ENCODE peak calls at places on chromosome 22, in five cellular contexts. One of them, this sample, is unnamed.

GRCh38 chr22:23495614-23496444 is 84.3 kb downstream of the IGLL1 start:
- DNase-seq in ascending aorta: no peak
- DNase-seq in AG04450: no peak
- DNase-seq in tibial nerve: no peak
- DNase-seq in CD8-positive, alpha-beta T cell: no peak
- DNase-seq in this sample: no peak

GRCh38 chr22:44179196-44179988 is 1.3 kb upstream of the PARVG start:
- DNase-seq in ascending aorta: no peak
- DNase-seq in AG04450: no peak
- DNase-seq in tibial nerve: no peak
- DNase-seq in CD8-positive, alpha-beta T cell: no peak
- DNase-seq in this sample: no peak

GRCh38 chr22:25668437-25668836 is 73.6 kb upstream of the MYO18B start:
- DNase-seq in ascending aorta: no peak
- DNase-seq in AG04450: no peak
- DNase-seq in tibial nerve: peak; percentile 36
- DNase-seq in CD8-positive, alpha-beta T cell: no peak
- DNase-seq in this sample: peak; percentile 92

GRCh38 chr22:36455571-36456458 is 25.6 kb downstream of the TXN2 start:
- DNase-seq in ascending aorta: no peak
- DNase-seq in AG04450: no peak
- DNase-seq in tibial nerve: no peak
- DNase-seq in CD8-positive, alpha-beta T cell: no peak
- DNase-seq in this sample: no peak

GRCh38 chr22:36395061-36395849 is 7.5 kb upstream of the MYH9 start:
- DNase-seq in ascending aorta: no peak
- DNase-seq in AG04450: no peak
- DNase-seq in tibial nerve: no peak
- DNase-seq in CD8-positive, alpha-beta T cell: no peak
- DNase-seq in this sample: no peak

GRCh38 chr22:23533328-23533762 is 46.7 kb downstream of the IGLL1 start:
- DNase-seq in ascending aorta: no peak
- DNase-seq in AG04450: no peak
- DNase-seq in tibial nerve: no peak
- DNase-seq in CD8-positive, alpha-beta T cell: no peak
- DNase-seq in this sample: peak; percentile 61

GRCh38 chr22:25896098-25896497 is 154.1 kb downstream of the MYO18B start:
- DNase-seq in ascending aorta: no peak
- DNase-seq in AG04450: no peak
- DNase-seq in tibial nerve: no peak
- DNase-seq in CD8-positive, alpha-beta T cell: no peak
- DNase-seq in this sample: no peak

GRCh38 chr22:24367841-24368240 is 59.6 kb upstream of the ADORA2A start:
- DNase-seq in ascending aorta: no peak
- DNase-seq in AG04450: no peak
- DNase-seq in tibial nerve: no peak
- DNase-seq in CD8-positive, alpha-beta T cell: no peak
- DNase-seq in this sample: peak; percentile 67

DNA sequence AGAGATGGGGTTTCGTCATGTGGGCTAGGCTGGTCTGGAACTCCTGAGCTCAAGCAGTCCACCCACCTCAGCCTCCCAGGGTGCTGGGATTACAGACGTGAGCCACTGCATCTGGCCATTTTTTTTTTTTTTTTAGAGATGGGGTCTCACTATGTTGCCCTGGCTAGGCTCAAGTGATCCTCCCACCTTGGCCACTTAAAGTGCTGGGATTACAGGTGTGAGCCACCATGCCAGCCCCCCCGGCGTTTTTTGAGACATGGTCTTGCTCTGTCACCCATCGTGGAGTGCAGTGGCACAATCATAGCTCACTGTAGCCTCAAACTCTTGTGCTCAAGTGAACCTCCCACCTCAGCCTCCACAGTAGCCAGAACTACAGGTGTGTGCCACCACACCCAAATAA is 16.5 kb downstream of the RHBDD3 start:
- DNase-seq in ascending aorta: peak; percentile 27
- DNase-seq in AG04450: no peak
- DNase-seq in tibial nerve: no peak
- DNase-seq in CD8-positive, alpha-beta T cell: no peak
- DNase-seq in this sample: no peak
- TF ChIP-seq CTCF in ascending aorta: no peak
- TF ChIP-seq CTCF in AG04450: no peak
- TF ChIP-seq CTCF in tibial nerve: no peak
- TF ChIP-seq CTCF in CD8-positive, alpha-beta T cell: no peak
- TF ChIP-seq CTCF in this sample: no peak

GRCh38 chr22:11628651-11629511 is 3899.1 kb upstream of the OR11H1 start:
- DNase-seq in ascending aorta: no peak
- DNase-seq in AG04450: no peak
- DNase-seq in tibial nerve: no peak
- DNase-seq in CD8-positive, alpha-beta T cell: no peak
- DNase-seq in this sample: no peak
- H3K9me3 ChIP-seq in ascending aorta: peaks cover 42% of the 10 kb centered on the region
- H3K9me3 ChIP-seq in AG04450: peaks cover 57% of the 10 kb centered on the region
- H3K9me3 ChIP-seq in tibial nerve: peaks cover 21% of the 10 kb centered on the region
- H3K9me3 ChIP-seq in CD8-positive, alpha-beta T cell: peaks cover 6% of the 10 kb centered on the region
- H3K9me3 ChIP-seq in this sample: peaks cover 17% of the 10 kb centered on the region

GRCh38 chr22:50247748-50248147 is 2.9 kb upstream of the TUBGCP6 start:
- DNase-seq in ascending aorta: no peak
- DNase-seq in AG04450: no peak
- DNase-seq in tibial nerve: no peak
- DNase-seq in CD8-positive, alpha-beta T cell: peak; percentile 52
- DNase-seq in this sample: no peak

GRCh38 chr22:50244420-50245213 is at the start of gene TUBGCP6:
- DNase-seq in ascending aorta: peak; percentile 98
- DNase-seq in AG04450: peak; percentile 59
- DNase-seq in tibial nerve: peak; percentile 91
- DNase-seq in CD8-positive, alpha-beta T cell: peak; percentile 90
- DNase-seq in this sample: peak; percentile 97

GRCh38 chr22:50245214-50246072 is 620 bp upstream of the TUBGCP6 start:
- DNase-seq in ascending aorta: no peak
- DNase-seq in AG04450: no peak
- DNase-seq in tibial nerve: no peak
- DNase-seq in CD8-positive, alpha-beta T cell: no peak
- DNase-seq in this sample: no peak

GRCh38 chr22:50248192-50249084 is 2.6 kb downstream of the HDAC10 start:
- DNase-seq in ascending aorta: no peak
- DNase-seq in AG04450: no peak
- DNase-seq in tibial nerve: no peak
- DNase-seq in CD8-positive, alpha-beta T cell: no peak
- DNase-seq in this sample: no peak

GRCh38 chr22:50246242-50247175 is 1.7 kb upstream of the TUBGCP6 start:
- DNase-seq in ascending aorta: no peak
- DNase-seq in AG04450: no peak
- DNase-seq in tibial nerve: no peak
- DNase-seq in CD8-positive, alpha-beta T cell: no peak
- DNase-seq in this sample: no peak
- H3K4me3 ChIP-seq in ascending aorta: peak overlapping the region; percentile 91
- H3K4me3 ChIP-seq in AG04450: peak overlapping the region; percentile 4
- H3K4me3 ChIP-seq in tibial nerve: no peak overlapping the region
- H3K4me3 ChIP-seq in CD8-positive, alpha-beta T cell: no peak overlapping the region
- H3K4me3 ChIP-seq in this sample: no peak overlapping the region

GRCh38 chr22:45644714-45645113 is 26.9 kb upstream of the ATXN10 start:
- DNase-seq in ascending aorta: no peak
- DNase-seq in AG04450: no peak
- DNase-seq in tibial nerve: no peak
- DNase-seq in CD8-positive, alpha-beta T cell: no peak
- DNase-seq in this sample: no peak

GRCh38 chr22:45640941-45641621 is 30.6 kb upstream of the ATXN10 start:
- DNase-seq in ascending aorta: no peak
- DNase-seq in AG04450: no peak
- DNase-seq in tibial nerve: no peak
- DNase-seq in CD8-positive, alpha-beta T cell: no peak
- DNase-seq in this sample: no peak

GRCh38 chr22:45640291-45640940 is 31.2 kb upstream of the ATXN10 start:
- DNase-seq in ascending aorta: no peak
- DNase-seq in AG04450: no peak
- DNase-seq in tibial nerve: no peak
- DNase-seq in CD8-positive, alpha-beta T cell: no peak
- DNase-seq in this sample: no peak

GRCh38 chr22:45645150-45645525 is 26.5 kb upstream of the ATXN10 start:
- DNase-seq in ascending aorta: no peak
- DNase-seq in AG04450: no peak
- DNase-seq in tibial nerve: no peak
- DNase-seq in CD8-positive, alpha-beta T cell: no peak
- DNase-seq in this sample: no peak

GRCh38 chr22:45642966-45643365 is 28.7 kb upstream of the ATXN10 start:
- DNase-seq in ascending aorta: no peak
- DNase-seq in AG04450: no peak
- DNase-seq in tibial nerve: no peak
- DNase-seq in CD8-positive, alpha-beta T cell: no peak
- DNase-seq in this sample: no peak
- TF ChIP-seq CTCF in ascending aorta: no peak
- TF ChIP-seq CTCF in AG04450: no peak
- TF ChIP-seq CTCF in tibial nerve: no peak
- TF ChIP-seq CTCF in CD8-positive, alpha-beta T cell: no peak
- TF ChIP-seq CTCF in this sample: no peak

GRCh38 chr22:48052621-48052890 is 1290.1 kb downstream of the TBC1D22A start:
- DNase-seq in ascending aorta: no peak
- DNase-seq in AG04450: no peak
- DNase-seq in tibial nerve: no peak
- DNase-seq in CD8-positive, alpha-beta T cell: no peak
- DNase-seq in this sample: no peak
- H3K9me3 ChIP-seq in ascending aorta: no peaks in the 10 kb centered on the region
- H3K9me3 ChIP-seq in AG04450: peaks cover 80% of the 10 kb centered on the region
- H3K9me3 ChIP-seq in tibial nerve: no peaks in the 10 kb centered on the region
- H3K9me3 ChIP-seq in CD8-positive, alpha-beta T cell: no peaks in the 10 kb centered on the region
- H3K9me3 ChIP-seq in this sample: no peaks in the 10 kb centered on the region

GRCh38 chr22:31960767-31961166 is 16.4 kb downstream of the YWHAH start:
- DNase-seq in ascending aorta: no peak
- DNase-seq in AG04450: no peak
- DNase-seq in tibial nerve: no peak
- DNase-seq in CD8-positive, alpha-beta T cell: no peak
- DNase-seq in this sample: no peak

GRCh38 chr22:31957970-31958594 is 13.7 kb downstream of the YWHAH start:
- DNase-seq in ascending aorta: no peak
- DNase-seq in AG04450: no peak
- DNase-seq in tibial nerve: no peak
- DNase-seq in CD8-positive, alpha-beta T cell: no peak
- DNase-seq in this sample: no peak

GRCh38 chr22:31956360-31956759 is 12.0 kb downstream of the YWHAH start:
- DNase-seq in ascending aorta: no peak
- DNase-seq in AG04450: no peak
- DNase-seq in tibial nerve: no peak
- DNase-seq in CD8-positive, alpha-beta T cell: peak; percentile 16
- DNase-seq in this sample: no peak

GRCh38 chr22:31962392-31963113 is 18.2 kb downstream of the YWHAH start:
- DNase-seq in ascending aorta: no peak
- DNase-seq in AG04450: no peak
- DNase-seq in tibial nerve: no peak
- DNase-seq in CD8-positive, alpha-beta T cell: no peak
- DNase-seq in this sample: no peak

DNA sequence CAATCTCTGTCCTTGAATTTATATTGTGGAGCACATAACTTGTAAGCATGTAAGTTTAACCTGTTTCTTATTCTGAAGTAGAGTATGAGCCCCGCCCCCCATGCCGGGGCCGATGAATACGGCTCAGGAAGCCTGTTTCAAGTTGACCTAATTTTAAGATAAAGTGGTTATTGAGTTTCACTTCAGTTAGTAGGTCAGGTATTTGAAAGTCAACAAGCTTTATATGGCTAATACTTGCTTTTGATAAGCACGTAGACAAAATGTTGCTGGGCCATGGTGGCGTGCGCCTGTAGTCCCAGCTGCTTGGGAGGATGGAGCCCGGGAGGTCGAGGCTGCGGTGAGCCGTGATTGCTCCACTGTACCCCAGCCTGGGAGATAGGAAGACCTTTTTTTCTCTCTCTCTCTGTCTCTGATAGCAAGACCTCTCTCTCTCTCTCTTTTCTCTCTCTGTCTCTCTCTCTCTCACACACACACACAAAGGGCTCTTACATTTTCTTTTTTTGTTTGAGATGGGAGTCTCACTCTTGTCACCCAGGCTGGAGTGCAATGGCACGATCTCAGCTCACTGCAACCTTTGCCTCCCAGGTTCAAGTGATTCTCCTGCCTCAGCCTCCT is 14.4 kb downstream of the YWHAH start:
- DNase-seq in ascending aorta: no peak
- DNase-seq in AG04450: no peak
- DNase-seq in tibial nerve: no peak
- DNase-seq in CD8-positive, alpha-beta T cell: peak; percentile 17
- DNase-seq in this sample: no peak
- H3K4me3 ChIP-seq in ascending aorta: no peak overlapping the region
- H3K4me3 ChIP-seq in AG04450: no peak overlapping the region
- H3K4me3 ChIP-seq in tibial nerve: no peak overlapping the region
- H3K4me3 ChIP-seq in CD8-positive, alpha-beta T cell: no peak overlapping the region
- H3K4me3 ChIP-seq in this sample: no peak overlapping the region